ENCODE peak calls at places on chromosomes 12 and 14, in seven cellular contexts. F is DND-41, X is small intestine, Y is cardiac muscle cell, Q is HepG2, B is right lobe of liver, E is IMR-90. M is an unnamed sample.
A peak's percentile ranks its signal among the peaks of the same experiment; 100 is the strongest.

GRCh38 chr14:78612666-78613065 is 442.5 kb downstream of the NRXN3 start:
- DNase-seq in Y (no peak), B (no peak), E (no peak), F (no peak), X (no peak), Q (no peak), M (no peak)

GRCh38 chr12:113173081-113173698 is 12.1 kb downstream of the DDX54 start:
- DNase-seq in E (no peak), B (no peak), X (no peak), Q (no peak), F (no peak), Y (no peak), M (no peak)

GRCh38 chr12:90627180-90627896 is 327.6 kb downstream of the CCER1 start:
- DNase-seq in Y (no peak), E (peak; percentile 48), X (no peak), B (no peak), Q (no peak), F (no peak), M (peak; percentile 54)

GRCh38 chr12:52338241-52338960 is 17.2 kb upstream of the KRT83 start:
- DNase-seq in B (no peak), X (no peak), Y (no peak), Q (no peak), E (no peak), F (no peak), M (peak; percentile 68)

GRCh38 chr14:60977848-60978247 is 3.0 kb downstream of the TRMT5 start:
- DNase-seq in X (no peak), Q (no peak), B (no peak), F (no peak), Y (no peak), E (no peak), M (no peak)

GRCh38 chr12:79409562-79409961 is 281.2 kb downstream of the PAWR start:
- DNase-seq in Q (no peak), B (no peak), F (no peak), E (peak; percentile 87), Y (peak; percentile 47), X (no peak), M (no peak)

GRCh38 chr12:127257366-127257935 is 1009.5 kb upstream of the TMEM132C start:
- DNase-seq in F (no peak), B (no peak), E (peak; percentile 62), X (no peak), Y (no peak), Q (no peak), M (no peak)

GRCh38 chr12:68462799-68463198 is 130.6 kb upstream of the MDM1 start:
- DNase-seq in F (no peak), Q (no peak), X (peak; percentile 11), E (no peak), Y (no peak), B (no peak), M (no peak)

GRCh38 chr14:96065661-96066459 is 26.7 kb downstream of the C14orf132 start:
- DNase-seq in B (no peak), E (no peak), X (no peak), F (no peak), Q (no peak), Y (no peak), M (no peak)

GRCh38 chr12:8018666-8019581 is 13.6 kb upstream of the FOXJ2 start:
- DNase-seq in Y (peak; percentile 82), Q (peak; percentile 43), X (no peak), F (peak; percentile 61), B (no peak), E (no peak), M (no peak)

GRCh38 chr14:100416081-100416480 is 92.9 kb downstream of the SLC25A47 start:
- DNase-seq in B (no peak), Y (no peak), X (no peak), E (no peak), F (no peak), Q (no peak), M (no peak)

GRCh38 chr12:120720234-120720968 is 5.2 kb upstream of the ACADS start:
- DNase-seq in F (no peak), Y (no peak), B (no peak), Q (no peak), E (peak; percentile 71), X (peak; percentile 53), M (no peak)

GRCh38 chr12:101238806-101239329 is 28.8 kb upstream of the SLC5A8 start:
- DNase-seq in B (no peak), Y (no peak), X (no peak), Q (no peak), E (no peak), F (no peak), M (no peak)

DNA sequence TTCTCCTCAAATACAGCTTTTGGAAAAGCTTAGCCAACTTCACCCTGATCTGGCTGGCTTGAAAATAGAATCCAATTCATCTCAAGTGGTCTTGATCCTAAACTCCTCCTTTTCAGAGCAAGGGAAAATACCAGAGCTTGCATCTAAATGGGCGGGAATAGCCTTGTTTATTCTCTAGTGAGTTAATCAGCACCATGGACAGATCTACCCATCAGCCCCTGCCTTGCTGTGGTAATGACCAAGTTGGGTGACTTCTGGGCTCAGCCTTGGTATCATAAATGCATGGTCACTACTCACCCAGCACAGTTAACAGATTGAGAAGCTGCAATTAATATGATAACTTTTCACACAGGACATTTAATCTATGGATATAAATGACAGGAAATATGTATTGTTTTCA is 196.6 kb downstream of the GLT1D1 start:
- DNase-seq in Q (no peak), X (peak; percentile 5), B (no peak), F (peak; percentile 49), E (no peak), Y (peak; percentile 86), M (no peak)
- H3K27ac ChIP-seq in Q (no peak overlapping the region), X (no peak overlapping the region), B (no peak overlapping the region), F (no peak overlapping the region), E (no peak overlapping the region), Y (no peak overlapping the region), M (no peak overlapping the region)

DNA sequence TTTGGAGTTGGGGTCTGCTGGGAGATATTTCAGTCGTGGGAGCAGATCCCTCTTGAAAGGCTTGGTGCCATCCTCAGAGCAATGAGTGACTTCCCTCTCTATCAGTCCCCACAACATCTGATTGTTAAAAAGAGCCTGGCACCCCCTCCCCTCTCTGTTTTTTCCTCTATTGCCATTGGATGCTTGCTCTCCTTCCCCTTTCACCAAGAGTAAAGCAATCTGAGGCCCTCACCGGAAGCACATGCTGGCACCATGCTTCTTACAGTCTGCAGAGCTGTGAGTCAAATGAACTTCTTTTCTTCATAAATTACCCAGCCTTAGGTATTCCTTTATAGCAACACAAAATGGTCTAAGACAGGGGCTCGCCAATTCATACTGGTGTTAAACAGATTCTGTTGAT is 99.1 kb upstream of the CCND2 start:
- DNase-seq in Q (no peak), X (no peak), Y (no peak), F (no peak), E (no peak), B (no peak), M (no peak)
- H3K4me1 ChIP-seq in Q (no peaks in the 10 kb centered on the region), X (no peaks in the 10 kb centered on the region), Y (no peaks in the 10 kb centered on the region), F (no peaks in the 10 kb centered on the region), E (no peaks in the 10 kb centered on the region), B (no peaks in the 10 kb centered on the region), M (no peaks in the 10 kb centered on the region)

DNA sequence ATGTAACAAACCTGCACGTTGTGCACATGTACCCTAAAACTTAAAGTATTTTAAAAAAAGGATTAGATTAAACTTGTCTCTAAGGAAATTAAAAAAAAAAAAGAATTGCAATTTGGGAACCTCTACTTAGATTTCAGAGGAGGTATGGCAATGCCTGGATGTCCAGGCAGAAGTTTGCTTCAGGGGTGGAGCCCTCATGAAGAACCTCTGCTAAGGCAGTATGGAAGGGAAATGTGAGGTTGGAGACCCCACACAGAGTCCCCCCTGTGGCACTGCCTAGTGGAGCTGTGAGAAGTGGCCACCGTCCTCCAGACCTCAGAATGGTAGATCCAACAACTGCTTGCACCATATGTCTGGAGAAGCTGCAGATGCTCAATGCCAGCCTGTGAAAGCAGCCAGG is 279.6 kb upstream of the CCDC196 start:
- DNase-seq in F (peak; percentile 20), Y (no peak), X (no peak), E (no peak), Q (no peak), B (no peak), M (no peak)
- H3K27me3 ChIP-seq in F (no peaks in the 10 kb centered on the region), Y (no peaks in the 10 kb centered on the region), X (peaks cover 2% of the 10 kb centered on the region), E (no peaks in the 10 kb centered on the region), Q (no peaks in the 10 kb centered on the region), B (no peaks in the 10 kb centered on the region), M (no peaks in the 10 kb centered on the region)

GRCh38 chr12:12975322-12976077 is 23.5 kb upstream of the GPRC5D start:
- DNase-seq in B (no peak), Y (peak; percentile 60), Q (peak; percentile 41), X (peak; percentile 50), F (no peak), E (peak; percentile 59), M (no peak)
- H3K27ac ChIP-seq in B (no peak overlapping the region), Y (no peak overlapping the region), Q (no peak overlapping the region), X (peak overlapping the region; percentile 80), F (no peak overlapping the region), E (peak overlapping the region; percentile 43), M (no peak overlapping the region)

GRCh38 chr12:110889361-110889760 is 31.0 kb downstream of the MYL2 start:
- DNase-seq in E (no peak), Y (no peak), F (no peak), Q (no peak), B (no peak), X (no peak), M (no peak)
- H3K4me1 ChIP-seq in E (no peaks in the 10 kb centered on the region), Y (peaks cover 10% of the 10 kb centered on the region), F (peaks cover 8% of the 10 kb centered on the region), Q (no peaks in the 10 kb centered on the region), B (no peaks in the 10 kb centered on the region), X (no peaks in the 10 kb centered on the region), M (no peaks in the 10 kb centered on the region)

M was measured in foreskin keratinocyte.